ENCODE peak calls at places on chromosomes 6 and 20, in six cellular contexts. One of them, this sample, is unnamed.

GRCh38 chr6:37587776-37588744 is 88.4 kb upstream of the CCDC167 start:
- DNase-seq in type B pancreatic cell: no peak
- DNase-seq in NCI-H1436: peak; percentile 63
- DNase-seq in GM04504: no peak
- DNase-seq in fibroblast of pulmonary artery: no peak
- DNase-seq in kidney tubule cell: no peak
- DNase-seq in this sample: no peak

GRCh38 chr20:35291654-35292503 is at the start of gene FAM83C:
- DNase-seq in fibroblast of pulmonary artery: no peak
- DNase-seq in NCI-H1436: no peak
- DNase-seq in GM04504: no peak
- DNase-seq in type B pancreatic cell: no peak
- DNase-seq in kidney tubule cell: no peak
- DNase-seq in this sample: no peak

GRCh38 chr20:48640871-48641270 is 186.9 kb downstream of the PREX1 start:
- DNase-seq in GM04504: no peak
- DNase-seq in fibroblast of pulmonary artery: no peak
- DNase-seq in NCI-H1436: no peak
- DNase-seq in kidney tubule cell: no peak
- DNase-seq in type B pancreatic cell: no peak
- DNase-seq in this sample: no peak

GRCh38 chr20:40019510-40019909 is 669.5 kb downstream of the MAFB start:
- DNase-seq in type B pancreatic cell: no peak
- DNase-seq in kidney tubule cell: no peak
- DNase-seq in NCI-H1436: no peak
- DNase-seq in GM04504: no peak
- DNase-seq in fibroblast of pulmonary artery: no peak
- DNase-seq in this sample: no peak

GRCh38 chr6:37862992-37863391 is 43.5 kb downstream of the ZFAND3 start:
- DNase-seq in NCI-H1436: no peak
- DNase-seq in fibroblast of pulmonary artery: peak; percentile 25
- DNase-seq in GM04504: peak; percentile 32
- DNase-seq in kidney tubule cell: peak; percentile 49
- DNase-seq in type B pancreatic cell: no peak
- DNase-seq in this sample: peak; percentile 70

GRCh38 chr6:16698988-16699868 is 62.0 kb downstream of the ATXN1 start:
- DNase-seq in NCI-H1436: no peak
- DNase-seq in kidney tubule cell: peak; percentile 53
- DNase-seq in GM04504: no peak
- DNase-seq in type B pancreatic cell: no peak
- DNase-seq in fibroblast of pulmonary artery: peak; percentile 41
- DNase-seq in this sample: peak; percentile 71

GRCh38 chr6:42029881-42030280 is 20.4 kb upstream of the TAF8 start:
- DNase-seq in kidney tubule cell: no peak
- DNase-seq in NCI-H1436: no peak
- DNase-seq in fibroblast of pulmonary artery: no peak
- DNase-seq in type B pancreatic cell: no peak
- DNase-seq in GM04504: no peak
- DNase-seq in this sample: no peak

GRCh38 chr20:31569163-31570020 is 35.7 kb upstream of the ID1 start:
- DNase-seq in NCI-H1436: peak; percentile 53
- DNase-seq in type B pancreatic cell: peak; percentile 86
- DNase-seq in fibroblast of pulmonary artery: peak; percentile 57
- DNase-seq in GM04504: no peak
- DNase-seq in kidney tubule cell: peak; percentile 57
- DNase-seq in this sample: peak; percentile 36

GRCh38 chr6:5059036-5059896 is 25.9 kb upstream of the PPP1R3G start:
- DNase-seq in type B pancreatic cell: no peak
- DNase-seq in kidney tubule cell: no peak
- DNase-seq in NCI-H1436: no peak
- DNase-seq in GM04504: no peak
- DNase-seq in fibroblast of pulmonary artery: no peak
- DNase-seq in this sample: no peak

GRCh38 chr20:10573273-10573950 is 100.4 kb downstream of the JAG1 start:
- DNase-seq in type B pancreatic cell: no peak
- DNase-seq in NCI-H1436: no peak
- DNase-seq in kidney tubule cell: no peak
- DNase-seq in GM04504: no peak
- DNase-seq in fibroblast of pulmonary artery: no peak
- DNase-seq in this sample: peak; percentile 80

GRCh38 chr6:7107578-7108195 is at the start of gene RREB1:
- DNase-seq in fibroblast of pulmonary artery: peak; percentile 59
- DNase-seq in GM04504: no peak
- DNase-seq in NCI-H1436: peak; percentile 60
- DNase-seq in kidney tubule cell: peak; percentile 68
- DNase-seq in type B pancreatic cell: peak; percentile 73
- DNase-seq in this sample: peak; percentile 40

GRCh38 chr20:3980260-3981131 is 34.9 kb downstream of the RNF24 start:
- DNase-seq in kidney tubule cell: peak; percentile 53
- DNase-seq in NCI-H1436: no peak
- DNase-seq in GM04504: peak; percentile 45
- DNase-seq in fibroblast of pulmonary artery: peak; percentile 50
- DNase-seq in type B pancreatic cell: no peak
- DNase-seq in this sample: peak; percentile 47

GRCh38 chr6:129700666-129701065 is 9.3 kb downstream of the ARHGAP18 start:
- DNase-seq in fibroblast of pulmonary artery: no peak
- DNase-seq in GM04504: no peak
- DNase-seq in kidney tubule cell: no peak
- DNase-seq in type B pancreatic cell: no peak
- DNase-seq in NCI-H1436: no peak
- DNase-seq in this sample: no peak

GRCh38 chr6:80457044-80457933 is 350.8 kb downstream of the BCKDHB start:
- DNase-seq in fibroblast of pulmonary artery: peak; percentile 97
- DNase-seq in kidney tubule cell: peak; percentile 88
- DNase-seq in NCI-H1436: no peak
- DNase-seq in type B pancreatic cell: no peak
- DNase-seq in GM04504: peak; percentile 95
- DNase-seq in this sample: peak; percentile 97

GRCh38 chr6:64146094-64146493 is 510.5 kb downstream of the PHF3 start:
- DNase-seq in fibroblast of pulmonary artery: no peak
- DNase-seq in NCI-H1436: no peak
- DNase-seq in type B pancreatic cell: no peak
- DNase-seq in GM04504: no peak
- DNase-seq in kidney tubule cell: no peak
- DNase-seq in this sample: no peak

GRCh38 chr6:6736753-6737654 is 148.5 kb downstream of the LY86 start:
- DNase-seq in GM04504: peak; percentile 83
- DNase-seq in type B pancreatic cell: no peak
- DNase-seq in fibroblast of pulmonary artery: peak; percentile 72
- DNase-seq in NCI-H1436: no peak
- DNase-seq in kidney tubule cell: peak; percentile 20
- DNase-seq in this sample: no peak

GRCh38 chr6:138631566-138631965 is 132.3 kb upstream of the NHSL1 start:
- DNase-seq in fibroblast of pulmonary artery: no peak
- DNase-seq in kidney tubule cell: no peak
- DNase-seq in GM04504: no peak
- DNase-seq in NCI-H1436: no peak
- DNase-seq in type B pancreatic cell: no peak
- DNase-seq in this sample: no peak

GRCh38 chr6:79734374-79734773 is 103.2 kb downstream of the SH3BGRL2 start:
- DNase-seq in NCI-H1436: no peak
- DNase-seq in fibroblast of pulmonary artery: no peak
- DNase-seq in GM04504: no peak
- DNase-seq in kidney tubule cell: no peak
- DNase-seq in type B pancreatic cell: no peak
- DNase-seq in this sample: no peak

GRCh38 chr6:16985484-16986284 is 116.2 kb upstream of the STMND1 start:
- DNase-seq in fibroblast of pulmonary artery: peak; percentile 40
- DNase-seq in kidney tubule cell: no peak
- DNase-seq in NCI-H1436: no peak
- DNase-seq in type B pancreatic cell: no peak
- DNase-seq in GM04504: peak; percentile 84
- DNase-seq in this sample: peak; percentile 81

GRCh38 chr6:158086054-158086705 is 81.9 kb downstream of the SERAC1 start:
- DNase-seq in fibroblast of pulmonary artery: peak; percentile 21
- DNase-seq in NCI-H1436: no peak
- DNase-seq in type B pancreatic cell: peak; percentile 31
- DNase-seq in kidney tubule cell: peak; percentile 89
- DNase-seq in GM04504: peak; percentile 29
- DNase-seq in this sample: peak; percentile 64

GRCh38 chr6:111248789-111249188 is 161.5 kb downstream of the SLC16A10 start:
- DNase-seq in type B pancreatic cell: no peak
- DNase-seq in fibroblast of pulmonary artery: no peak
- DNase-seq in GM04504: no peak
- DNase-seq in kidney tubule cell: no peak
- DNase-seq in NCI-H1436: no peak
- DNase-seq in this sample: no peak

GRCh38 chr20:56592817-56593216 is 36.3 kb upstream of the TFAP2C start:
- DNase-seq in NCI-H1436: no peak
- DNase-seq in type B pancreatic cell: no peak
- DNase-seq in kidney tubule cell: no peak
- DNase-seq in GM04504: no peak
- DNase-seq in fibroblast of pulmonary artery: no peak
- DNase-seq in this sample: no peak

GRCh38 chr6:25312034-25312620 is 33.0 kb downstream of the CARMIL1 start:
- DNase-seq in kidney tubule cell: no peak
- DNase-seq in NCI-H1436: no peak
- DNase-seq in fibroblast of pulmonary artery: peak; percentile 88
- DNase-seq in type B pancreatic cell: no peak
- DNase-seq in GM04504: peak; percentile 77
- DNase-seq in this sample: peak; percentile 50

GRCh38 chr6:31128093-31128676 is 7.9 kb upstream of the CDSN start:
- DNase-seq in type B pancreatic cell: no peak
- DNase-seq in kidney tubule cell: peak; percentile 71
- DNase-seq in GM04504: no peak
- DNase-seq in NCI-H1436: peak; percentile 41
- DNase-seq in fibroblast of pulmonary artery: peak; percentile 39
- DNase-seq in this sample: no peak

GRCh38 chr20:1330075-1330830 is 1.3 kb upstream of the SDCBP2 start:
- DNase-seq in fibroblast of pulmonary artery: peak; percentile 74
- DNase-seq in NCI-H1436: peak; percentile 63
- DNase-seq in kidney tubule cell: peak; percentile 54
- DNase-seq in type B pancreatic cell: peak; percentile 54
- DNase-seq in GM04504: no peak
- DNase-seq in this sample: no peak

GRCh38 chr6:11140061-11140460 is 28.5 kb upstream of the ERVFRD-1 start:
- DNase-seq in type B pancreatic cell: no peak
- DNase-seq in fibroblast of pulmonary artery: no peak
- DNase-seq in NCI-H1436: no peak
- DNase-seq in kidney tubule cell: no peak
- DNase-seq in GM04504: no peak
- DNase-seq in this sample: no peak

GRCh38 chr20:21396045-21396893 is 1.1 kb downstream of the NKX2-4 start:
- DNase-seq in GM04504: no peak
- DNase-seq in NCI-H1436: no peak
- DNase-seq in kidney tubule cell: no peak
- DNase-seq in fibroblast of pulmonary artery: no peak
- DNase-seq in type B pancreatic cell: no peak
- DNase-seq in this sample: no peak

GRCh38 chr6:142647436-142648389 is 297.3 kb downstream of the HIVEP2 start:
- DNase-seq in NCI-H1436: no peak
- DNase-seq in type B pancreatic cell: no peak
- DNase-seq in kidney tubule cell: peak; percentile 27
- DNase-seq in fibroblast of pulmonary artery: no peak
- DNase-seq in GM04504: no peak
- DNase-seq in this sample: no peak

GRCh38 chr6:122652431-122652830 is 42.2 kb downstream of the PKIB start:
- DNase-seq in kidney tubule cell: peak; percentile 74
- DNase-seq in GM04504: no peak
- DNase-seq in type B pancreatic cell: no peak
- DNase-seq in NCI-H1436: no peak
- DNase-seq in fibroblast of pulmonary artery: no peak
- DNase-seq in this sample: peak; percentile 80

GRCh38 chr6:130500693-130501092 is 134.9 kb downstream of the TMEM200A start:
- DNase-seq in GM04504: peak; percentile 88
- DNase-seq in kidney tubule cell: no peak
- DNase-seq in NCI-H1436: no peak
- DNase-seq in type B pancreatic cell: no peak
- DNase-seq in fibroblast of pulmonary artery: peak; percentile 32
- DNase-seq in this sample: peak; percentile 89